ENCODE peak calls at places on chromosomes 3 and 15, in four cellular contexts. F is GM12878, M is K562, O is HepG2. A is an unnamed sample.

GRCh38 chr3:101847328-101847727 is 2.0 kb upstream of the NFKBIZ start:
- DNase-seq in M (no peak), O (peak), F (no peak), A (no peak)

GRCh38 chr3:130846181-130846580 is 47.7 kb upstream of the ATP2C1 start:
- DNase-seq in F (no peak), O (no peak), M (no peak), A (no peak)

GRCh38 chr3:45938858-45939257 is 4.4 kb upstream of the CXCR6 start:
- DNase-seq in M (peak), O (peak), F (peak), A (peak)

GRCh38 chr3:127790580-127791183 is 31.6 kb downstream of the MGLL start:
- DNase-seq in F (no peak), M (no peak), O (no peak), A (no peak)

GRCh38 chr15:86155551-86155950 is 75.9 kb downstream of the AGBL1 start:
- DNase-seq in M (no peak), O (no peak), F (no peak), A (no peak)

GRCh38 chr3:188752850-188753249 is 418.9 kb upstream of the TPRG1 start:
- DNase-seq in O (no peak), F (no peak), M (no peak), A (no peak)

GRCh38 chr15:42890161-42890913 is 30.2 kb downstream of the TTBK2 start:
- DNase-seq in M (no peak), F (no peak), O (peak), A (no peak)

GRCh38 chr3:5032844-5033243 is 53.6 kb downstream of the BHLHE40 start:
- DNase-seq in F (no peak), O (no peak), M (no peak), A (no peak)

GRCh38 chr15:37109151-37109912 is 9.0 kb upstream of the MEIS2 start:
- DNase-seq in M (no peak), F (no peak), O (no peak), A (peak)

GRCh38 chr15:43514241-43515057 is 3.0 kb upstream of the MAP1A start:
- DNase-seq in O (peak), F (no peak), M (peak), A (peak)

GRCh38 chr3:56133423-56133822 is 334.8 kb downstream of the ERC2 start:
- DNase-seq in M (no peak), O (no peak), F (no peak), A (no peak)

GRCh38 chr3:45329779-45330305 is 58.5 kb upstream of the LARS2 start:
- DNase-seq in F (no peak), M (no peak), O (no peak), A (no peak)

GRCh38 chr15:56524915-56525314 is 60.0 kb upstream of the MNS1 start:
- DNase-seq in O (no peak), M (no peak), F (no peak), A (no peak)

GRCh38 chr3:184523825-184524615 is 37.6 kb upstream of the EPHB3 start:
- DNase-seq in M (peak), F (no peak), O (no peak), A (no peak)

GRCh38 chr15:67828969-67829646 is 3.8 kb downstream of the SKOR1 start:
- DNase-seq in M (no peak), F (no peak), O (no peak), A (peak)

GRCh38 chr3:192449036-192449435 is 278.3 kb downstream of the FGF12 start:
- DNase-seq in F (no peak), M (no peak), O (no peak), A (no peak)

GRCh38 chr3:149673393-149673792 is 15.6 kb upstream of the WWTR1 start:
- DNase-seq in M (no peak), F (no peak), O (no peak), A (no peak)

GRCh38 chr3:123102826-123103225 is 36.0 kb downstream of the PDIA5 start:
- DNase-seq in F (no peak), M (no peak), O (no peak), A (no peak)

GRCh38 chr3:136042608-136043221 is 77.2 kb downstream of the PPP2R3A start:
- DNase-seq in M (peak), O (peak), F (no peak), A (no peak)

GRCh38 chr3:127747751-127748521 is 74.4 kb downstream of the MGLL start:
- DNase-seq in M (no peak), O (no peak), F (no peak), A (no peak)

GRCh38 chr3:51945031-51945840 is 3.1 kb downstream of the PARP3 start:
- DNase-seq in O (no peak), F (no peak), M (no peak), A (peak)

GRCh38 chr3:179421500-179421899 is 29.8 kb downstream of the GNB4 start:
- DNase-seq in O (no peak), M (peak), F (no peak), A (peak)

GRCh38 chr3:13656584-13657301 is 107.8 kb downstream of the FBLN2 start:
- DNase-seq in M (no peak), O (no peak), F (no peak), A (no peak)

GRCh38 chr15:73527598-73527997 is 84.6 kb downstream of the REC114 start:
- DNase-seq in F (no peak), M (no peak), O (no peak), A (no peak)

GRCh38 chr3:29156071-29156715 is 124.7 kb upstream of the RBMS3 start:
- DNase-seq in M (no peak), F (no peak), O (no peak), A (peak)

GRCh38 chr3:64244011-64244942 is 19.0 kb upstream of the PRICKLE2 start:
- DNase-seq in F (no peak), M (peak), O (peak), A (no peak)

GRCh38 chr3:195909294-195909644 is 918 bp upstream of the TNK2 start:
- DNase-seq in O (no peak), M (no peak), F (no peak), A (no peak)

GRCh38 chr3:16085884-16086608 is 88.4 kb upstream of the GALNT15 start:
- DNase-seq in O (no peak), F (no peak), M (no peak), A (no peak)

GRCh38 chr3:131802029-131802428 is 232.8 kb downstream of the CPNE4 start:
- DNase-seq in M (no peak), F (no peak), O (no peak), A (no peak)

GRCh38 chr15:35115155-35115725 is 30.1 kb upstream of the NANOGP8 start:
- DNase-seq in M (no peak), F (no peak), O (peak), A (no peak)

GRCh38 chr3:124765197-124765596 is 34.9 kb downstream of the UMPS start:
- DNase-seq in M (no peak), O (no peak), F (no peak), A (no peak)

GRCh38 chr15:80242802-80243201 is 9.2 kb downstream of the CTXND1 start:
- DNase-seq in O (no peak), M (no peak), F (no peak), A (no peak)

GRCh38 chr15:69946870-69947269 is 150.8 kb downstream of the TLE3 start:
- DNase-seq in O (no peak), F (no peak), M (no peak), A (no peak)
- TF ChIP-seq ATF2 in O (no peak), F (no peak), M (no peak), A (no peak)

GRCh38 chr3:141246958-141247301 is 15.3 kb downstream of the PXYLP1 start:
- DNase-seq in F (no peak), M (no peak), O (no peak), A (no peak)
- TF ChIP-seq ETV6 in F (no peak), M (no peak), O (no peak), A (no peak)

DNA sequence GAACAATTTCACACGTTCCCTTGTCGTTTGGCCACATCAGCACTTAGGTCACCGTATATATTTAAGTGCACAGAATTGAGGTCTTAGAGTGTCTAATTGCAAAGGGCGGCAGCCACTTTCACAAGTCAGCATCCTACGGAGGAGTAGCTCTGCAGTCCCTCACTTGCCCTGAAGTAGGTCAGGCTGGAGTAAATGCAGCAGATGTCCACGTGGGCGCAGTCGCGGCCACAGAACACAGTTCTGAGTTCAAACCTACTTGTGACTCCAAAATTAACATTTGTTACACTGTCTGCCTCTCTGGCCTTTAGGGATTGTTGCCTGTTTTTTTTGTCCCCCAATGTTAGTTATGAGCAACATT is 85.8 kb downstream of the PDCD6IP start:
- DNase-seq in F (no peak), O (peak), M (peak), A (no peak)
- TF ChIP-seq MAX in F (no peak), O (no peak), M (peak), A (no peak)

GRCh38 chr3:108407858-108408257 is 102.5 kb downstream of the MYH15 start:
- DNase-seq in O (no peak), M (no peak), F (no peak), A (no peak)
- TF ChIP-seq ATF2 in O (no peak), M (no peak), F (no peak), A (no peak)

GRCh38 chr3:42652251-42652610 is 1.3 kb upstream of the ZBTB47 start:
- DNase-seq in M (no peak), F (no peak), O (no peak), A (no peak)

GRCh38 chr3:42653303-42653559 is 266 bp upstream of the ZBTB47 start:
- DNase-seq in M (no peak), O (no peak), F (no peak), A (no peak)

GRCh38 chr3:42654331-42655201 is 1.1 kb downstream of the ZBTB47 start:
- DNase-seq in F (no peak), O (peak), M (peak), A (peak)

GRCh38 chr3:42652611-42653302 is 740 bp upstream of the ZBTB47 start:
- DNase-seq in F (peak), M (peak), O (peak), A (no peak)

DNA sequence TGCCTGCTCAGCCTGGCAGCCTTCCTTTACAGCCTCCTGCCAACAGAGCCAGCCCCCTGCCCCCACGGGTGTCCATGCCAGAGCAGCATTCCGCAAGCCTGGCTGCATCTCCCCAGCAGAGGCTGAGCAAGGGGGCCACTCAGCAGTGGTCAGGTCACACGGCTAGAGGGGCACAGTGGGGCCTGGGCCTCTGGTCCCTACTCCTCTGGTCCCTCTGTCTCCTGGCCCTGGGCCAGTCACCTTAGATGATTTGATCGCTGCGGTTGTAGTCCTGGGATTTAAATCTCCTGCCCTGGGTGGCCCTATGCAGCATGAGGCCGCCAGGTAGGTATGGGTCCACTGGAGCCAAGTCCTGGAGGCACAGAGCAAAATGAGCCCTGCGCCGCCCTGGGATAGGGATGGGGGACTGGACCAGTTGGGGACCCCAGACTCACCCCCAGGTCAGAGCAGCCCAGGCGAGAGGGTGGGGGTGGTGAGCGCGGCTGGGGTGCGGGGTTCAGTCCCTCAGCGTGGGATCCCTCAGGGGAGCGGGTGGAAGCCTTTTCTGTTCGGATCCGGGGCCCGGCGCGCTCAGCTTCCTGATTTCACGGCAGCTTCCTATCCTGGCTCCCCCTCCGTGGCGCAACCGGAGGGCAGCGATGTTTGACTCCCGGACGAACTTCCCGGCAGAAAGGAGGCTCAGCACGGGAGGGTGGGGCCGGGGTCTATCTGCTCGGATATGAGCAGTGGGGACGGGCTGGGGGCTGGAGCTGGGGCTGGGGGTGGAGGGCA is at the start of gene ZBTB47:
- DNase-seq in O (no peak), F (no peak), M (peak), A (no peak)
- TF ChIP-seq ETV6 in O (no peak), F (no peak), M (no peak), A (no peak)

DNA sequence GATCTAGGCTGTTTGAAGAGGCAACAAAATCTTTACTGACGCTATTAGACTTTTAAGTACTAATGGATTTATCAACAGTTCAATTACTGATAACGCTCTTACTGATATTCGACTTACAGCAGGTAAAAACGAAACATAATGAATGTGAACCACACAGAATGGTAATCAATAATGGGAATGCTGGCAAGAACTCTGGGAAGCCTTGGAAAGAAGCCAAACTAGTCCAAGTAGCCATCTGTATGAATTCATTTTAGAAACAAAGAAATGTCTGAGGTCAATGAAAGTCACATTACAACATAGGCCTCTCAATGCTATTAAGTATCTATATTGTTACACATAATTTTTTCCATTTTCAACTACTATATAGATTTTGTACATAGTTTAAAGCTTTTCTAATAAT is 130.0 kb downstream of the DMXL2 start:
- DNase-seq in O (peak), F (no peak), M (no peak), A (no peak)
- TF ChIP-seq MAX in O (no peak), F (no peak), M (no peak), A (no peak)

GRCh38 chr3:141333796-141334626 is 34.3 kb upstream of the ZBTB38 start:
- DNase-seq in O (no peak), F (no peak), M (no peak), A (no peak)

GRCh38 chr3:141336672-141337522 is 31.4 kb upstream of the ZBTB38 start:
- DNase-seq in O (peak), F (peak), M (no peak), A (no peak)

GRCh38 chr3:141335531-141336042 is 32.7 kb upstream of the ZBTB38 start:
- DNase-seq in M (no peak), F (no peak), O (no peak), A (no peak)

GRCh38 chr3:141332436-141332835 is 35.9 kb upstream of the ZBTB38 start:
- DNase-seq in F (no peak), M (no peak), O (peak), A (no peak)

DNA sequence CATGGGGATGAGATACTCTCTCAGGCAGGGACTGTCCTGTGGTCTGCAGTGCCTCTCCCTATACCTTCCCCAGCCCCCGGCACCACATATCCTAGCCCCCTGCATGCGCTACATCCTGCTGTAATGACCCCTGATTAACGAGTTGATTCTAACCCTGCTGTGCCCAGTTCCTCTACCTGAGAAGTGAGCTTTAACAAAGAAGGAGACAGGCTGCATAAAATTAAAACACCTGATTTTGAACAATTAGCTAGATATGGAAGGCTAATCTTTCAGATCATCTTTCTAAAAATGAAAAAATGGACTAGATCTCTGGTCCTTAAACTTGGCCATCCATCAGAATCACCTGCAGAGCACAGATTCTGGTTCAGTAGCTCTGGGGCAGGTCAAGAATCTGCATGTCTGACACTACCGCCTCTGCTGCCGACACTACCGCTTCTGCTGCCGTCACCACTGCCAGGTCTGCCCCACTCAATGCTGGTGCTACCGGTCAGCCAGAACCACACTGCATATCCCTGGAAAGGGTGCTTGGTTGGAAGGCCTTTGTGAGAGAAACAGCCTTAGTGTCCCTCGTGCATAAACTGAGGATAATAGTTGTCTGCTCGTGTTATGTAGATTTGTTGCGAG is 33.6 kb upstream of the ZBTB38 start:
- DNase-seq in O (no peak), M (no peak), F (no peak), A (no peak)
- TF ChIP-seq ATF2 in O (no peak), M (no peak), F (no peak), A (no peak)